ENCODE peak calls at places on chromosomes 3 and 15, in seven cellular contexts. N is GM12892, K is breast epithelium, H is H1, P is SK-N-SH, L is Panc1, D is suprapubic skin. W is an unnamed sample.
A peak's percentile ranks its signal among the peaks of the same experiment; 100 is the strongest.

GRCh38 chr3:17741621-17742091 is 775 bp downstream of the TBC1D5 start:
- DNase-seq in N (no peak), K (no peak), H (no peak), P (peak; percentile 16), L (no peak), D (no peak), W (no peak)

GRCh38 chr15:51038258-51039042 is 56.3 kb downstream of the TNFAIP8L3 start:
- DNase-seq in N (no peak), K (no peak), H (no peak), P (peak; percentile 10), L (no peak), D (no peak), W (no peak)

GRCh38 chr3:5768546-5768945 is 581.0 kb downstream of the EDEM1 start:
- DNase-seq in N (no peak), K (no peak), H (no peak), P (no peak), L (no peak), D (no peak), W (no peak)

GRCh38 chr3:43892535-43892934 is 201.8 kb downstream of the ABHD5 start:
- DNase-seq in N (peak; percentile 28), K (no peak), H (no peak), P (no peak), L (no peak), D (no peak), W (no peak)

GRCh38 chr3:120753831-120754230 is 11.3 kb downstream of the GTF2E1 start:
- DNase-seq in N (no peak), K (no peak), H (no peak), P (no peak), L (no peak), D (no peak), W (no peak)

GRCh38 chr3:127097516-127097915 is 95.4 kb upstream of the PRR23E start:
- DNase-seq in N (no peak), K (no peak), H (no peak), P (no peak), L (no peak), D (peak; percentile 30), W (no peak)

GRCh38 chr3:125136515-125136914 is 76.0 kb downstream of the SLC12A8 start:
- DNase-seq in N (no peak), K (no peak), H (no peak), P (no peak), L (no peak), D (no peak), W (no peak)

GRCh38 chr15:38899300-38899699 is 334.7 kb upstream of the RASGRP1 start:
- DNase-seq in N (no peak), K (no peak), H (no peak), P (no peak), L (no peak), D (no peak), W (no peak)

GRCh38 chr15:75832114-75832513 is 11.1 kb upstream of the UBE2Q2 start:
- DNase-seq in N (no peak), K (no peak), H (no peak), P (no peak), L (no peak), D (no peak), W (no peak)

GRCh38 chr3:44909063-44909462 is 34.7 kb downstream of the TGM4 start:
- DNase-seq in N (no peak), K (no peak), H (no peak), P (no peak), L (no peak), D (no peak), W (no peak)

GRCh38 chr15:38251726-38252480 is 733 bp upstream of the SPRED1 start:
- DNase-seq in N (peak; percentile 28), K (peak; percentile 83), H (peak; percentile 88), P (peak; percentile 88), L (peak; percentile 82), D (peak; percentile 92), W (peak; percentile 81)

GRCh38 chr3:183381179-183381578 is 47.2 kb downstream of the MCF2L2 start:
- DNase-seq in N (no peak), K (no peak), H (no peak), P (no peak), L (no peak), D (no peak), W (peak; percentile 63)

GRCh38 chr3:177781686-177782161 is 584.4 kb upstream of the TBL1XR1 start:
- DNase-seq in N (no peak), K (no peak), H (no peak), P (no peak), L (no peak), D (peak; percentile 69), W (no peak)

GRCh38 chr15:84834969-84835368 is 17.8 kb downstream of the ALPK3 start:
- DNase-seq in N (no peak), K (no peak), H (no peak), P (no peak), L (no peak), D (no peak), W (no peak)

GRCh38 chr3:30324587-30324986 is 281.8 kb upstream of the TGFBR2 start:
- DNase-seq in N (no peak), K (no peak), H (no peak), P (no peak), L (no peak), D (no peak), W (no peak)

GRCh38 chr3:53346514-53346913 is 829 bp downstream of the DCP1A start:
- DNase-seq in N (no peak), K (no peak), H (peak; percentile 44), P (peak; percentile 43), L (no peak), D (no peak), W (no peak)

GRCh38 chr3:10242182-10243065 is 5.8 kb upstream of the TATDN2 start:
- DNase-seq in N (no peak), K (no peak), H (no peak), P (no peak), L (no peak), D (no peak), W (peak; percentile 36)

GRCh38 chr3:140359198-140359995 is 318.5 kb upstream of the TRIM42 start:
- DNase-seq in N (no peak), K (no peak), H (no peak), P (no peak), L (no peak), D (no peak), W (no peak)

GRCh38 chr3:106589306-106589942 is 720.6 kb upstream of the CBLB start:
- DNase-seq in N (no peak), K (no peak), H (no peak), P (no peak), L (no peak), D (no peak), W (no peak)

GRCh38 chr15:73923488-73924164 is 2.6 kb upstream of the LOXL1 start:
- DNase-seq in N (no peak), K (no peak), H (no peak), P (no peak), L (no peak), D (no peak), W (no peak)

GRCh38 chr15:101646652-101647051 is 5.5 kb downstream of the TM2D3 start:
- DNase-seq in N (no peak), K (no peak), H (no peak), P (no peak), L (no peak), D (no peak), W (peak; percentile 22)

DNA sequence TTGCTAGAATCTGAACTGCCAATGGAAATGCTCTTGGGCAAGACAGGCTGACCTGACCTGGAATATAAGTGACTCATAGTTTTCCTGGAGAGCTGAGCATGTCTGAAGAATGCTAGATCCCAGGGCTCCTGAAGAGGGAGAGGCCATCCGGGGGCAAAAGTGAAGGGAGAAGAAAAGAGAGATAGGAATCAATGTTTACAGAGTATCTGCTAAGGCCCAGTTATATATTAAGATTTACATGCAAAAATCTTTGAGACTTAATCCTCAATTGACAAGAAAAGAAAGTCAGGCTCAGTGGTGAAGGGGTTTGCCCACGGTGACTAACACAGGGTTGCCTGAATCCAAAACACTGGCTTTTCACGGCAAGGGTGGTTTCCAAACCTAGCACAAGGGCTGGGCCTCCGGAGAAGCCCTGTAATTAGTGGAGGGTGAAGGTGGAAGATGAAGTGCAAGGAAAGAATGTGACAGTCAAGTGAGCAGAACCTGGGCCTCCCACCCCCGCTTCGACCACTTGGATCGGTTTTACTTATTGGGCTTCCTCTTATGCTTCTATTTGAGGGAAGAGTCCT is 91.7 kb upstream of the FGF12 start:
- DNase-seq in N (no peak), K (no peak), H (no peak), P (no peak), L (no peak), D (no peak), W (no peak)
- TF ChIP-seq POLR2AphosphoS5 in N (no peak), K (no peak), H (no peak), P (peak; percentile 19), L (no peak), D (no peak), W (no peak)

GRCh38 chr15:41241251-41241964 is 10.3 kb downstream of the CHP1 start:
- DNase-seq in N (no peak), K (no peak), H (no peak), P (peak; percentile 78), L (no peak), D (no peak), W (no peak)
- TF ChIP-seq POLR2AphosphoS5 in N (no peak), K (no peak), H (no peak), P (no peak), L (no peak), D (no peak), W (no peak)

DNA sequence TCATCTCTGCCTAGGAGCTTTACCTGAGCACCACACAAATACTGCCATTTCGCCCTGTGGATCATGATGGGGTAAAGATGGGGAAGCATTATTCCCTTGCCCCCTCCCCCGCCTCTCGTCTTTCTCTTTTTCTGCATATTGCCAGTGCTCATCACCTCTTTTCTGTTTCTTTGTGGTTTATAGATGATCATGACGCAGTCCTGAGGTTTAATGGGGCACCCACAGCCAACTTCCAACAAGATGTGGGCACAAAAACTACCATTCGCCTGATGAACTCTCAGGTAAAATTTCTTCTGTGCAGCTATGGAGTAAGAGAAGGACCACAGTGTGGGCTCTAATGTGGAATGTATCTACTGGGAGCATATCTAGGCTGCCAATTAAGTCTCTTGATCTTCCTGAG is 88.2 kb downstream of the RPL39L start:
- DNase-seq in N (no peak), K (no peak), H (no peak), P (no peak), L (no peak), D (no peak), W (no peak)
- TF ChIP-seq POLR2AphosphoS5 in N (no peak), K (no peak), H (no peak), P (no peak), L (no peak), D (no peak), W (no peak)

GRCh38 chr3:196514350-196514716 is 813 bp downstream of the SMCO1 start:
- DNase-seq in N (no peak), K (no peak), H (no peak), P (no peak), L (no peak), D (no peak), W (no peak)

GRCh38 chr3:196513697-196514349 is 1.3 kb downstream of the SMCO1 start:
- DNase-seq in N (no peak), K (no peak), H (no peak), P (no peak), L (no peak), D (no peak), W (no peak)

GRCh38 chr3:196517919-196518318 is 2.8 kb upstream of the SMCO1 start:
- DNase-seq in N (no peak), K (no peak), H (no peak), P (no peak), L (no peak), D (no peak), W (no peak)

GRCh38 chr3:196517142-196517808 is 2.1 kb upstream of the SMCO1 start:
- DNase-seq in N (no peak), K (no peak), H (no peak), P (no peak), L (no peak), D (no peak), W (no peak)

GRCh38 chr3:196514913-196515621 is at the start of gene SMCO1:
- DNase-seq in N (no peak), K (no peak), H (no peak), P (no peak), L (no peak), D (no peak), W (no peak)
- TF ChIP-seq POLR2AphosphoS5 in N (no peak), K (no peak), H (no peak), P (no peak), L (no peak), D (no peak), W (no peak)